ENCODE peak calls at places on chromosomes 4 and X, in ten cellular contexts. O, H, I, J, E, Z, G, F, S and D are unnamed samples.

GRCh38 chr4:150431221-150431620 is 150.7 kb upstream of the MAB21L2 start:
- DNase-seq in Z (no peak), E (no peak), O (no peak), I (no peak), J (no peak), S (no peak), F (no peak), H (no peak), G (no peak), D (no peak)

GRCh38 chrX:148588649-148589310 is 88.4 kb downstream of the AFF2 start:
- DNase-seq in F (peak; percentile 13), S (no peak), G (no peak), I (no peak), E (no peak), O (no peak), J (no peak), Z (no peak), H (no peak), D (no peak)

GRCh38 chrX:44020693-44021092 is 47.5 kb upstream of the NDP start:
- DNase-seq in I (no peak), H (no peak), O (no peak), Z (no peak), G (no peak), S (no peak), J (no peak), E (no peak), F (no peak), D (no peak)

GRCh38 chr4:7823416-7823824 is 116.2 kb downstream of the AFAP1 start:
- DNase-seq in J (no peak), F (no peak), I (peak; percentile 75), Z (no peak), H (no peak), E (peak; percentile 80), G (no peak), S (no peak), O (no peak), D (no peak)

GRCh38 chr4:4874254-4874653 is 14.8 kb downstream of the MSX1 start:
- DNase-seq in H (no peak), I (no peak), E (no peak), F (no peak), O (no peak), S (no peak), J (no peak), G (no peak), Z (no peak), D (no peak)

GRCh38 chr4:133584714-133585113 is 435.6 kb downstream of the PCDH10 start:
- DNase-seq in I (no peak), F (no peak), O (no peak), J (no peak), Z (no peak), E (no peak), S (no peak), G (no peak), H (no peak), D (no peak)

GRCh38 chr4:156746111-156746510 is 225.5 kb downstream of the PDGFC start:
- DNase-seq in Z (no peak), F (no peak), O (no peak), I (no peak), G (no peak), E (no peak), H (no peak), J (no peak), S (no peak), D (no peak)

GRCh38 chr4:8211229-8211628 is 12.1 kb downstream of the SH3TC1 start:
- DNase-seq in E (no peak), H (no peak), J (no peak), G (no peak), S (no peak), I (no peak), Z (no peak), F (no peak), O (no peak), D (peak; percentile 60)

GRCh38 chr4:168636506-168637176 is 139.8 kb downstream of the PALLD start:
- DNase-seq in O (no peak), E (no peak), Z (no peak), G (no peak), F (peak; percentile 88), S (no peak), I (no peak), H (peak; percentile 88), J (no peak), D (no peak)

GRCh38 chr4:118268780-118269179 is 84.0 kb downstream of the PRSS12 start:
- DNase-seq in E (no peak), F (no peak), G (no peak), J (no peak), S (no peak), O (no peak), Z (no peak), I (no peak), H (no peak), D (no peak)

GRCh38 chr4:151921371-151921770 is 160.6 kb upstream of the GATB start:
- DNase-seq in Z (no peak), E (no peak), J (no peak), G (no peak), O (no peak), F (peak; percentile 10), H (peak; percentile 30), S (no peak), I (no peak), D (no peak)

GRCh38 chr4:176840166-176840565 is 47.4 kb upstream of the VEGFC start:
- DNase-seq in Z (no peak), H (peak; percentile 48), I (no peak), G (no peak), O (no peak), F (peak; percentile 80), S (no peak), J (no peak), E (no peak), D (no peak)

GRCh38 chrX:39158801-39159657 is 357.8 kb downstream of the MID1IP1 start:
- DNase-seq in Z (peak; percentile 60), S (no peak), E (no peak), H (peak; percentile 11), J (no peak), I (no peak), G (peak; percentile 47), O (peak; percentile 35), F (peak; percentile 97), D (no peak)

GRCh38 chr4:158667651-158668198 is 4.0 kb downstream of the C4orf46 start:
- DNase-seq in Z (no peak), O (no peak), S (no peak), I (no peak), E (no peak), J (no peak), F (no peak), H (peak; percentile 25), G (no peak), D (no peak)

GRCh38 chrX:21225643-21226042 is 148.6 kb upstream of the CNKSR2 start:
- DNase-seq in S (no peak), Z (no peak), I (no peak), F (no peak), H (no peak), O (no peak), G (no peak), E (no peak), J (no peak), D (no peak)

GRCh38 chr4:183349673-183350072 is 27.4 kb upstream of the CLDN24 start:
- DNase-seq in S (no peak), O (no peak), G (no peak), H (peak; percentile 61), J (no peak), F (peak; percentile 75), Z (no peak), E (no peak), I (no peak), D (no peak)

DNA sequence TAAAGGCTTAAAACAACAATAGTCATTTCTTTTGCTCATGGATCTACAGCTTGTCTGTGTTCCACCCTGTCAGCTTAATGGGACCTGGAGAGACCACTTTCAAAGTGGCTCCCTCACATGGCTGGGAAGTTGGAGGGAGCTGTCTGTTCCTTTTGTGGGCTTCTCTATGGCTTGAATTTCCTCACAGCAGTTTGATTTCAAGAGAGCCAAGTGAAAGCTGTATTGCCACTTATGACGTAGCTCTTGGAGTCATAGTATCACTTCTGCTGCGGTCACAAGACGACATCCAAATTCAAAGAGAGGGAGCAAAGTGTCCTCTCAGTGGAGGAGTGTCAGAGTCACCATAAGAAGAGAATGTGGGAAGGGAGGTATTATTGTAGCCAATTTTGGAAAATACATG is 22.7 kb upstream of the ACSL1 start:
- DNase-seq in Z (no peak), J (no peak), S (no peak), G (no peak), I (no peak), H (no peak), F (no peak), O (no peak), E (no peak), D (no peak)
- H3K4me1 ChIP-seq in Z (peaks cover 3% of the 10 kb centered on the region), J (no peaks in the 10 kb centered on the region), S (no peaks in the 10 kb centered on the region), G (no peaks in the 10 kb centered on the region), I (no peaks in the 10 kb centered on the region), H (peaks cover 2% of the 10 kb centered on the region), F (peaks cover 3% of the 10 kb centered on the region), O (no peaks in the 10 kb centered on the region), E (no peaks in the 10 kb centered on the region), D (no peaks in the 10 kb centered on the region)

GRCh38 chr4:69896530-69897116 is 34.2 kb upstream of the CSN1S1 start:
- DNase-seq in S (peak; percentile 28), G (no peak), J (no peak), E (no peak), I (no peak), F (no peak), O (no peak), Z (no peak), H (peak; percentile 3), D (no peak)
- H3K4me3 ChIP-seq in S (no peak overlapping the region), G (no peak overlapping the region), J (no peak overlapping the region), E (no peak overlapping the region), I (no peak overlapping the region), F (no peak overlapping the region), O (no peak overlapping the region), Z (no peak overlapping the region), H (no peak overlapping the region), D (no peak overlapping the region)

DNA sequence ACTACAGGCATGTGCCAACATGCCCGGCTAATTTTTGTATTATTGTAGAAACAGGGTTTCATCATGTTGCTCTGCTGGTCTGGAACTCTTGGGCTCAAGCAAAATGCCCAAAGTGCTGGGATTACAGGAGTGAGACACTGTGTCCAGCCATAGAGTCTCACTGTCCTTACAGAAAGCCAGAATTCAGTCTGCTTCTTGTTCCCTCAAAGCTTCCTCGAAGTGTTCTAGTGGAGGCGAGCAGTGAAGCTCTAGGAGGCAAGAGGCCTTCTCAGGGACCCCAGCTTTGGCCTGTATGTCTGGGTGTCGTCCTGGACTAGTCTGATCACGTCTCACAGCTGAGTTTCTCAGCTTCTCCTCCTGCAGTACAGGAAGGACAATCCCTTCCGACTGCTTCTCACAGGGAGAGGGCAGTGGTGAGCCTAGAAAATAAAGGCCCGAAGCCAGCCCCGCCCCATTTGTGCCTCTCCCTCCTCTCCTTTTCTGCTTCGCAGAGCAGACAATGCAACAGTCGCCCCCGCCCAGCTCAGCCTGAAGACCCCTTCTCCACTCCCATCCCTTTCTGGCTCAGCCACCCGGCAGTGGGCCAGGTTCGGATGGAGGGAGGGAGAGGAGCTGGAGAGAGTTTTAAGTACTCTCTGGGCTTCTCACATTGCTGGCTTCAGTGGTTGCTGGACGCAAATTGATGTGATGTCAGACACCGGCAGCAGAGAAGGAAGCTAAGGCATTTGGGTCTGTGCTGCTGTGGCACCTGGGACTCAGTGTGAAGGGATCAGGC is 11.1 kb upstream of the FAM3A start:
- DNase-seq in F (peak; percentile 58), O (peak; percentile 84), H (peak; percentile 67), S (peak; percentile 88), E (peak; percentile 85), G (peak; percentile 82), J (peak; percentile 80), I (peak; percentile 80), Z (peak; percentile 86), D (peak; percentile 73)
- TF ChIP-seq CTCF in F (peak; percentile 23), O (peak; percentile 34), H (peak; percentile 52), S (peak; percentile 52), E (peak; percentile 37), G (peak; percentile 50), J (peak; percentile 26), I (peak; percentile 39), Z (peak; percentile 53), D (peak; percentile 57)

GRCh38 chr4:1769692-1770091 is 23.4 kb upstream of the FGFR3 start:
- DNase-seq in F (no peak), J (no peak), I (no peak), G (no peak), Z (no peak), O (no peak), H (no peak), E (no peak), S (no peak), D (no peak)
- H3K4me1 ChIP-seq in F (no peaks in the 10 kb centered on the region), J (peaks cover 10% of the 10 kb centered on the region), I (peaks cover 7% of the 10 kb centered on the region), G (peaks cover 6% of the 10 kb centered on the region), Z (peaks cover 6% of the 10 kb centered on the region), O (peaks cover 10% of the 10 kb centered on the region), H (no peaks in the 10 kb centered on the region), E (no peaks in the 10 kb centered on the region), S (peaks cover 62% of the 10 kb centered on the region), D (peaks cover 6% of the 10 kb centered on the region)